ENCODE peak calls at places on chromosomes 11 and 22, in six cellular contexts. T is SK-N-SH, V is K562, N is endothelial cell of umbilical vein, O is H1, S is HCT116. I is an unnamed sample.

GRCh38 chr11:70220920-70221319 is 17.8 kb downstream of the FADD start:
- DNase-seq in T (no peak), V (no peak), N (no peak), O (no peak), S (no peak), I (no peak)

GRCh38 chr22:19597399-19597735 is 73.2 kb upstream of the CLDN5 start:
- DNase-seq in T (no peak), V (no peak), N (peak; percentile 30), O (no peak), S (no peak), I (no peak)

GRCh38 chr22:38870312-38870741 is 1.7 kb downstream of the CBX6 start:
- DNase-seq in T (peak; percentile 64), V (peak; percentile 51), N (peak; percentile 80), O (no peak), S (peak; percentile 71), I (peak; percentile 45)

GRCh38 chr11:64929625-64930024 is 5.1 kb downstream of the PPP2R5B start:
- DNase-seq in T (no peak), V (no peak), N (no peak), O (no peak), S (no peak), I (no peak)

GRCh38 chr11:44842219-44842618 is 108.5 kb downstream of the TP53I11 start:
- DNase-seq in T (no peak), V (no peak), N (no peak), O (no peak), S (no peak), I (no peak)

GRCh38 chr22:36986242-36986821 is 32.9 kb downstream of the TST start:
- DNase-seq in T (no peak), V (peak; percentile 58), N (peak; percentile 13), O (no peak), S (no peak), I (no peak)

GRCh38 chr11:81869337-81870065 is 864.2 kb downstream of the FAM181B start:
- DNase-seq in T (no peak), V (no peak), N (no peak), O (no peak), S (no peak), I (no peak)

GRCh38 chr22:39150848-39151215 is 1.6 kb downstream of the CBX7 start:
- DNase-seq in T (no peak), V (no peak), N (no peak), O (no peak), S (no peak), I (no peak)

GRCh38 chr11:550746-551085 is 9.8 kb downstream of the LMNTD2 start:
- DNase-seq in T (no peak), V (no peak), N (no peak), O (no peak), S (no peak), I (no peak)

GRCh38 chr11:44622721-44623258 is 57.3 kb downstream of the CD82 start:
- DNase-seq in T (no peak), V (no peak), N (no peak), O (no peak), S (no peak), I (no peak)

DNA sequence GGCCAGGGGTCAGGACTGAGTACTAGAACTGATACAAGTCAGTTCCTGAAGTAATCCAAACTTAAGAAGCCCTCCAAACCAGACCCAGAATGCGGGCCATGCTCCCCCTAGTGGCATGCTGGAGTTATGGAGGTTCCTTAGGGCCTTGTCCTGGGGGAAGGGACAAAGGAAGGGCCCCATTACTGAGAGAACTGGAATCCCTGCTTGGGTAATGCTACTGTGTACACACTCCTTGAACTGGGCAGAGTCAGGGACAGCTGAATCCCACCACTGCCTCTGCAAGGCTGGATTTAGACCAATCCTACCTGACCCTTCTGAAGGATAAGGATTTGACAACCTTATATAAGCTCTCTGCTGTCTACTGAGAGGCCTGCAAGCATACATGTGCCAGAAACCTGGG is 97.3 kb upstream of the AKIP1 start:
- DNase-seq in T (peak; percentile 78), V (peak; percentile 80), N (peak; percentile 81), O (peak; percentile 77), S (peak; percentile 73), I (peak; percentile 65)
- H3K9ac ChIP-seq in T (no peak overlapping the region), V (no peak overlapping the region), N (no peak overlapping the region), O (no peak overlapping the region), S (no peak overlapping the region), I (no peak overlapping the region)

DNA sequence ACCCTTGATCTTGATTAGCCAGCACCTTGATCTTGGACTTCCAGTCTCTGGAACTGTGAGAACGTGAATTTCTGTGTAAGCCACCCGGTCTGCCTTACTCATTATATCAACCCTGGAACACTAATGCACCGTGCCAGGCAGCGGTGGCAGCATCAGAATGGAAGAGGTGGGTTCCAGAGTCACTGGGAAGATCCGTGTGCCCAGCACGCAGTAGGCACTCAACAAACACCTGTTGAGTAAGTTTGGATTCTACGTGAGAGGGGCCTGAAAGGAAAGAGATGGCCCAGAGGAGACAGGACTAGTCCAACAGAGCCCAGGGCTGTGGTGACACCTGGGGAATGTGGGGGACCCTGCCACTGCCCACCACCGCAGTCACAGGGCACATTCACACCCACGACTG is 6.6 kb upstream of the UPK3A start:
- DNase-seq in T (no peak), V (no peak), N (no peak), O (no peak), S (no peak), I (no peak)
- TF ChIP-seq POLR2AphosphoS5 in T (no peak), V (no peak), N (no peak), O (no peak), S (no peak), I (no peak)

GRCh38 chr11:120680322-120680721 is 168.8 kb downstream of the GRIK4 start:
- DNase-seq in T (no peak), V (no peak), N (no peak), O (no peak), S (no peak), I (no peak)

GRCh38 chr11:120675171-120675570 is 163.6 kb downstream of the GRIK4 start:
- DNase-seq in T (no peak), V (no peak), N (no peak), O (no peak), S (no peak), I (no peak)

DNA sequence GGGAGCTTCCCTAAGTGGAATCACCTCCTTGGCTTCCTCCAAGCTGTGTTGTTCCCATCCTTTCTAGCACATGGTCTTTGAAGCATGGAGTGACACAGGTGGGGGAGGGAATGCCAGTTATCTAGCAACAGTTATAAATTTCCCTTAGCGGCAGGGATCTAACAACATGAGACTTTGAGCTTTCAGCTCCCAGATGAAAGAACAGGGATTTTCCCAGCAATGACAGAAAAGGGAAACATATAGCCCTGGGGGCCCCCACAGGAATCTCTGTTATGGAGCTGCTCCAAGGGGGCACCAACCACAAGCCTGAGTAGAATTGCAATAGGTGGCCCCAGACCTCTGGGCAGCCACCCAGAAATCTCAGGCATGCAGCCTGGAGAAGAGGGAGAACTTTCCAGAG is 163.0 kb downstream of the GRIK4 start:
- DNase-seq in T (no peak), V (no peak), N (no peak), O (no peak), S (no peak), I (no peak)
- H3K4me3 ChIP-seq in T (no peak overlapping the region), V (no peak overlapping the region), N (no peak overlapping the region), O (no peak overlapping the region), S (no peak overlapping the region), I (no peak overlapping the region)

GRCh38 chr11:47998733-47999359 is 18.5 kb downstream of the PTPRJ start:
- DNase-seq in T (no peak), V (no peak), N (no peak), O (no peak), S (no peak), I (no peak)

GRCh38 chr11:48002565-48002964 is 22.2 kb downstream of the PTPRJ start:
- DNase-seq in T (no peak), V (no peak), N (no peak), O (no peak), S (no peak), I (no peak)

GRCh38 chr11:48001438-48002021 is 21.2 kb downstream of the PTPRJ start:
- DNase-seq in T (no peak), V (no peak), N (peak; percentile 25), O (no peak), S (no peak), I (no peak)

GRCh38 chr11:47998345-47998732 is 18.0 kb downstream of the PTPRJ start:
- DNase-seq in T (no peak), V (no peak), N (no peak), O (no peak), S (no peak), I (no peak)

GRCh38 chr11:48000432-48000831 is 20.1 kb downstream of the PTPRJ start:
- DNase-seq in T (no peak), V (no peak), N (no peak), O (no peak), S (no peak), I (no peak)
- H3K9ac ChIP-seq in T (no peak overlapping the region), V (peak overlapping the region; percentile 14), N (no peak overlapping the region), O (no peak overlapping the region), S (no peak overlapping the region), I (no peak overlapping the region)

GRCh38 chr22:49936018-49936972 is 17.9 kb downstream of the CRELD2 start:
- DNase-seq in T (peak; percentile 84), V (peak; percentile 79), N (peak; percentile 97), O (peak; percentile 44), S (no peak), I (no peak)
- TF ChIP-seq POLR2AphosphoS5 in T (no peak), V (no peak), N (peak; percentile 56), O (no peak), S (no peak), I (peak; percentile 44)

GRCh38 chr11:117906710-117907109 is 22.5 kb downstream of the TMPRSS13 start:
- DNase-seq in T (no peak), V (no peak), N (no peak), O (no peak), S (no peak), I (no peak)
- H3K4me3 ChIP-seq in T (no peak overlapping the region), V (no peak overlapping the region), N (no peak overlapping the region), O (no peak overlapping the region), S (no peak overlapping the region), I (no peak overlapping the region)

DNA sequence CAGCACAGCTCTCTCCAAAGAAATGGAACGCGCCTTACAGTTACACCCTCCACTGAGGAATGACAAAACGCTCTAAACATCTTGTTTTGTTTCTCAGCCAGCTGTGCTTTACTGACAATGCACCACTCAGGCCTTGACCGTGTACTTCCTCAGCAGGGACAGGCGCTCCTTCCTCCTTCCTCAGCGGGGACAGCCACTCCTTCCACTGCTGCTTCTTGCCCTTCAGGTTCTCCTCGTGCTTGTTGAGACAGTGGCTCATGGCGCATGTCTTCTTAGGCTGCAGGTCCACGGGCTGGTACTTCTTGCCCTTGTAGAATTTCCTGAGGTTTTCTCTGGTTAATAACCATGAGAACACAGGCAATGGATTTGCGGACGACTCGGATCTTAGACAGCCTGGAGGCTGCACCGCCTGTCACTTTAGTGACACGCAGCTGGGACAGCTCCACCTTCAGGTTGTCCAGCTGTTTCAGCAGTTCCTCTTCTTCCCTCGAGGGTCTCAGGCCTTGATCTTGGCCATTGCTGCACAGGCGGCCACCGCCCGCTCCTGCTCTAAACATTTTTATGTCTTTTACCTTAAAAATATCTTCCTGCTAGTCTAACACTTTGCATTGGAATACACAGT is 613.8 kb downstream of the BRD1 start:
- DNase-seq in T (no peak), V (no peak), N (no peak), O (no peak), S (no peak), I (no peak)
- H3K9ac ChIP-seq in T (no peak overlapping the region), V (no peak overlapping the region), N (no peak overlapping the region), O (no peak overlapping the region), S (no peak overlapping the region), I (no peak overlapping the region)